ENCODE peak calls at places on chromosomes 1 and 21, in five cellular contexts. Q is brain microvascular endothelial cell, R is cardiac muscle cell, I is aorta, Y is mesendoderm. A is an unnamed sample.

GRCh38 chr1:162627662-162628296 is 4.5 kb upstream of the DDR2 start:
- DNase-seq in Y (peak), R (peak), I (no peak), Q (peak), A (peak)

GRCh38 chr21:38388684-38389676 is 109.3 kb downstream of the ERG start:
- DNase-seq in Q (peak), R (no peak), I (no peak), Y (no peak), A (no peak)

GRCh38 chr1:15836772-15837669 is 10.5 kb upstream of the SPEN start:
- DNase-seq in I (peak), Q (no peak), Y (no peak), R (no peak), A (no peak)

GRCh38 chr1:192311281-192311680 is 5.5 kb upstream of the RGS21 start:
- DNase-seq in I (no peak), Q (peak), R (peak), Y (peak), A (no peak)

GRCh38 chr1:243792891-243793290 is 57.2 kb downstream of the AKT3 start:
- DNase-seq in Q (no peak), I (no peak), R (no peak), Y (no peak), A (no peak)

GRCh38 chr1:203199481-203200058 is 13.1 kb upstream of the CHI3L1 start:
- DNase-seq in Y (no peak), R (no peak), I (peak), Q (no peak), A (no peak)

GRCh38 chr1:226466301-226466700 is 58.4 kb upstream of the PARP1 start:
- DNase-seq in R (no peak), I (no peak), Y (no peak), Q (no peak), A (no peak)

GRCh38 chr1:200343874-200344273 is 66.0 kb downstream of the ZNF281 start:
- DNase-seq in Q (no peak), R (no peak), I (no peak), Y (no peak), A (no peak)

GRCh38 chr1:208190784-208191183 is 53.4 kb downstream of the PLXNA2 start:
- DNase-seq in I (no peak), Q (no peak), R (no peak), Y (no peak), A (no peak)

GRCh38 chr1:4047666-4048065 is 147.6 kb upstream of the C1orf174 start:
- DNase-seq in Q (no peak), I (no peak), R (no peak), Y (no peak), A (no peak)

GRCh38 chr21:35212393-35213127 is 163.5 kb upstream of the RUNX1 start:
- DNase-seq in Q (no peak), I (no peak), Y (no peak), R (no peak), A (no peak)

GRCh38 chr1:112957133-112957812 is 1.3 kb upstream of the SLC16A1 start:
- DNase-seq in Y (peak), Q (peak), I (no peak), R (peak), A (peak)

GRCh38 chr1:226318471-226318870 is 9.5 kb upstream of the LIN9 start:
- DNase-seq in I (no peak), Q (no peak), R (no peak), Y (no peak), A (no peak)

GRCh38 chr1:47758341-47759237 is 238.6 kb downstream of the TRABD2B start:
- DNase-seq in Q (peak), R (no peak), Y (peak), I (peak), A (no peak)

GRCh38 chr1:92538048-92538412 is 51.3 kb upstream of the GFI1 start:
- DNase-seq in R (no peak), I (no peak), Q (no peak), Y (no peak), A (no peak)

GRCh38 chr1:106879538-106879937 is 176.9 kb upstream of the PRMT6 start:
- DNase-seq in Q (no peak), I (no peak), R (peak), Y (no peak), A (no peak)

GRCh38 chr1:54885863-54886723 is 902 bp downstream of the DHCR24 start:
- DNase-seq in R (peak), I (no peak), Y (peak), Q (no peak), A (no peak)

GRCh38 chr1:172343246-172344099 is 77.0 kb upstream of the C1orf105 start:
- DNase-seq in R (no peak), Y (no peak), Q (peak), I (no peak), A (no peak)

GRCh38 chr1:233183226-233184020 is 112.1 kb downstream of the PCNX2 start:
- DNase-seq in Y (peak), Q (peak), R (no peak), I (no peak), A (no peak)

GRCh38 chr1:158989424-158989823 is 20.3 kb upstream of the IFI16 start:
- DNase-seq in Q (no peak), R (no peak), Y (no peak), I (no peak), A (no peak)

GRCh38 chr1:113479713-113480676 is 89.7 kb downstream of the MAGI3 start:
- DNase-seq in Q (no peak), I (no peak), Y (no peak), R (no peak), A (no peak)

GRCh38 chr21:37855568-37856391 is 60.5 kb downstream of the KCNJ6 start:
- DNase-seq in R (no peak), Q (peak), Y (no peak), I (no peak), A (no peak)

GRCh38 chr21:16841917-16842316 is 670.9 kb upstream of the CXADR start:
- DNase-seq in R (no peak), I (no peak), Y (no peak), Q (no peak), A (no peak)

GRCh38 chr1:211420845-211421454 is 71.0 kb downstream of the RD3 start:
- DNase-seq in R (no peak), Y (no peak), I (no peak), Q (no peak), A (no peak)

GRCh38 chr1:50420689-50421365 is 2.4 kb downstream of the DMRTA2 start:
- DNase-seq in Y (peak), Q (no peak), R (peak), I (no peak), A (no peak)

GRCh38 chr1:166133276-166133841 is 33.4 kb downstream of the FAM78B start:
- DNase-seq in R (no peak), Y (peak), Q (no peak), I (no peak), A (no peak)

DNA sequence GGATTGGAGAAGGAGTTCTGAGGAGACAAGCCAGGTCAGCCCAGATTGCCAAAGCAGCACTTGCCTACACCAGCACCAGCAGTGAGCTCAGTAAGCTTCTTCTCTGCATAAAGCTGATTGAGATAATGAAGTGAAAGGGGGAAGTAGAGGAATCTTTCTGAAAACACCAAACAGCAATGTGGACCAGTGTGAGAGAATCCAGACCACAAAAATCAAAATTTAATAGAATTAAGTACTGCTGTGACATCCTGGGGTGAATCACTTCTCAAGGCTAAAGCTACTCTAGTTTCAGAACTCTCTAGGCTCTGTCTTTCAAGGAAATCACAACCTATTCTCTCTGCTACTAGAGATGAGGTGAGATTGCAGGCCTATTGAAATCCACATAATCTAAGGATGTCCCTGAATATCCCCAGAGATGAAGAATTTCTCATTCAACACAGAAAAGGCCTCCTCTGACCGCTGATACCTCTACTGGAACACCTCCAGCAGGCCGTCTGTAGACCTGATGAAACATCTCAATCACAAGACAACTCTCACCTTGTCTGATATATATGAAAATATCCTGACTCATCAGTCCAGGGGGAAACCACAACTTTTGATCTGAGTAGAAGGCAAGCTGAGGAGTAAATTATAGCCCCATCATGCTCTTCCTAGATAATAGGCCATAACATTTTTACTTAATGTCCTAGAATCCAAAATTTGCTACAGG is at the start of gene FCRL4:
- DNase-seq in Y (no peak), I (no peak), R (no peak), Q (no peak), A (no peak)
- H3K4me3 ChIP-seq in Y (no peak), I (no peak), R (no peak), Q (no peak), A (no peak)

GRCh38 chr1:61053281-61053711 is 29.1 kb upstream of the NFIA start:
- DNase-seq in I (no peak), R (no peak), Y (no peak), Q (no peak), A (no peak)
- H3K4me3 ChIP-seq in I (peak), R (peak), Y (no peak), Q (no peak), A (peak)

DNA sequence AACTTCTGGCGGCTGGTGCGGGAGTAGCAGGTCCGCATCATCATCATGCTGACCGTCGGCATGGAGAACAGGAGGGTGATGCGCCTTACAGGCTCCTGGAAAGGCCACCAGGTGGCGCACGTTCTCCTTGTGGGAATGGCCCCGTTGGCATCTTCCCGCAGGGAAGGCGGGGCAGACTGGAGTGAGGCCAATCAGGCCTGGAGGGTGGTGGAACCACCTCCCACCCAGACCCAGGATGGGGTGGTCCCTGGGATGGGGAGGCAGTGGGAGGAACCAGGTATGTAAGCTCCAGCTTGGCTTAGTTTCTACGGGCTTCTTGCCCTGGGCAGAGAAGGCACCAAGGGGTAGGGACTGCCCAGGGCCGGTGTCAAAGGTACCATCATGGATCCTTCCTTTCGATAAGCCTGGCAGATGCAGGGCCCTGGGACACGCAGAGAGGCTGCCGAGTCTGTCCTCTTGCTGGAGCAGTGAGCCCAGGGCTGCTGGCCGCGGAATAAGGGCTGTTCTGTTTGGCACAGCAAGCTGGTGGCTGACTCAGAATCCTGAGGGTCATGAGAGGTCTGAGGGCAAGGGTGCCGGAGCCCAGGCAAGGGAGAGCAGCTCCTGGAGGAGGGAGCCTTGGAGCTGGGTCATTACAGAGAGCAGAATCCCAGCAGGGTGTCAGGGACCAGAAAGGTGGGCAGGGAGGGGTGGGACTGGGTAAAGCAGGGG is 8.7 kb upstream of the LGR6 start:
- DNase-seq in Y (peak), I (peak), R (peak), Q (peak), A (peak)
- H3K4me3 ChIP-seq in Y (no peak), I (no peak), R (no peak), Q (no peak), A (no peak)

DNA sequence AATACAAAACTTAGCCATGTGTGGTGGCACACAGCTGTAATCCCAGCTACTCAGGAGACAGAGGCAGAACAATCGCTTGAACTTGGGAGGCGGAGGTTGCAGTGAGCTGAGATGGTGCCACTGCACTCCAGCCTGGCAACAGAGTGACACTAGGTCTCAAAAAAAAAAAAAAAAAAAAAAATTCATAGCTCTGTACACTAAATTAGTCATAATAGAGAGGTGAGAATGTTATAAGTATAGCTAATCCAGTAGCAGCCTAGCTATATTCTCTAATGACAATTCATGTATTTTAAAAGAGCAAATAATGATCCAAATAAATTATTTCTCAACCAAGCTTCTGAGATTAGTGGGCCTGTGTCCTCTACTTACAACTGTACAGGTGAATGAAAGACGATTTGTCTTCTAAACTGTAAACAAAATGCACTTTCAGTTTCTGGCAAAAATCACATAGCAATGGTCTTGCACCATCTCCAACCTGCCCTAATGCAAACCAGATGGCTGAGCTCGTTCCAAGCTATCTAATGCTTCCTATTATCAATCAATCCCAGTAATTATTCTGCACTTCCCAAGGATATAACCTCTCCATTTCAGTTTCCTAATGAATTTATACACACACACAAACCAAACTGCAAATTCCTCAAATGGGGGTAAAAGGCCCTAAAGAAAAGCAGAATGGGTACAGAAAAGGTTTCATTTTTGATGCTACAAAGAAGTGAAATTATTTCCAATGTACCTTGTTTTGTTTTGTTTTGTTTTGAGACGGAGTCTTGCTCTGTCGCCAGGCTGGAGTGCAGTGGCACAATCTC is 56.5 kb downstream of the GATAD2B start:
- DNase-seq in R (no peak), Q (peak), I (no peak), Y (no peak), A (no peak)
- H3K4me3 ChIP-seq in R (no peak), Q (no peak), I (no peak), Y (no peak), A (no peak)

GRCh38 chr1:39570477-39571177 is 6.0 kb downstream of the PABPC4 start:
- DNase-seq in Q (no peak), Y (no peak), R (no peak), I (no peak), A (no peak)
- H3K4me3 ChIP-seq in Q (no peak), Y (no peak), R (no peak), I (no peak), A (no peak)

GRCh38 chr1:178895928-178896327 is 25.1 kb upstream of the ANGPTL1 start:
- DNase-seq in I (no peak), Y (no peak), R (no peak), Q (no peak), A (no peak)
- H3K4me3 ChIP-seq in I (no peak), Y (no peak), R (no peak), Q (no peak), A (no peak)

GRCh38 chr1:160208179-160209040 is 3.2 kb downstream of the PEA15 start:
- DNase-seq in I (no peak), R (no peak), Y (no peak), Q (peak), A (no peak)
- H3K4me3 ChIP-seq in I (no peak), R (no peak), Y (no peak), Q (no peak), A (no peak)

DNA sequence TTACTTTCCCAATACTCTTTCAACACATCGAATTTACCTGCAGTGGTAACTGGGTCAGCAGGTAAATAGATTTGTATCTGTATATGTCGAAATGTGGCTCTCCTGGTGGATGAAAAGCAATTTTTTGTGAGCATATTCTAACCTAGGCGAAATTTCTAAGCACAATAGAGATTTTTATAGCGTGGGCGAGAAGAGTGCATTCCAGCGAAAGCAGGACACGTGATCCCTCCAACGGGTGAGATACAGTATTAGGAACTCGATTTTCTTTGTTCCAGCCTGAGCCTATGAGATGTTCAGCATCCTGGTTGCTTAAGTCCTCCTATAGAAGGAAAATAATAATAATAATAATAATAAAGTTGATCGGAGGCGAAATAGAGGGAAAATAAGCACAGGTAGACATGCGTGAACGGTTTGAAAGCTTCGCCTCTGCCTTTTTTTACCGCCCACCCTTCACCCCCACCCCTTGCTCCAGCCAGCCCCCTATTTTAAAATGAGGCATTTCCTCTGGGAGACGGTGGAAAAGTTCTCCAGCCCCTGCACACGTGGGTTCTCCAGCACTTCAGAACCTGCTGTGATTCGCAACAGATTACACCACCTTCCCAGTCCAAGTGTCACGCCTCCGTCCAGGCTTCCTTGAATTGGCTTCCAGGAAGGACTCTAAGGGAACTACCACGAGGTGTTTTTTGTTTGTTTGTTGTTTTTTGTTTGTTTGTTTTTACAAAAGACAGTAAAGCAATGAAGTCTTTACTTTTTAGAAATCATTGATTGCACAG is 2.4 kb downstream of the LRRC7 start:
- DNase-seq in R (peak), Y (peak), I (no peak), Q (peak), A (no peak)
- H3K4me3 ChIP-seq in R (peak), Y (no peak), I (no peak), Q (peak), A (peak)

DNA sequence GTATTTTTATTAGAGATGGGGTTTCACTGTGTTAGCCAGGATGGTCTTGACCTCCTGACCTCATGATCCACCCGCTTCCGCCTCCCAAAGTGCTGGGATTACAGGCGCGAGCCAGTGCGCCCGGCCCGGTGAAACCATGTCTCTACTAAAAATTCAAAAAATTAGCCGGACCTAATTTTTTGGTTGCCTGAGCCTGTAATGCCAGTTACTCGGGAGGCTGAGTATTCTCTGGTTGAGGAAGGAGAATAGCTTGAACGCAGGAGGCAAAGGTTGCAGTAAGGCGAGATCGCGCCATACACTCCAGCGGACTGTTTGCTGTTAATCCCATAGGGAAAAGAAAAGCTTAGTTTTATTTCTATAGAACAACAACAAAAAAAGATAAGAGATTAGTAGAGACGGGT is 29.9 kb upstream of the HJV start:
- DNase-seq in Q (no peak), Y (no peak), R (no peak), I (no peak), A (no peak)
- H3K4me3 ChIP-seq in Q (peak), Y (no peak), R (no peak), I (peak), A (no peak)

A was measured in iPS DF 6.9.